ENCODE peak calls at places on chromosomes 6 and 20, in eight cellular contexts. P, G, U, J, Z, M, D and W are unnamed samples.

GRCh38 chr20:33531047-33531877 is 41.4 kb downstream of the CBFA2T2 start:
- DNase-seq in G (no peak), P (no peak), M (peak; percentile 53), Z (no peak), U (no peak), D (no peak), J (no peak), W (no peak)

GRCh38 chr6:108671790-108672189 is 111.1 kb downstream of the FOXO3 start:
- DNase-seq in D (no peak), Z (no peak), P (no peak), U (no peak), J (no peak), M (no peak), G (no peak), W (no peak)

GRCh38 chr6:124964084-124964763 is 2.0 kb downstream of the RNF217 start:
- DNase-seq in M (peak; percentile 39), P (peak; percentile 28), Z (no peak), D (peak; percentile 83), G (no peak), J (no peak), U (no peak), W (no peak)

GRCh38 chr6:87914637-87915395 is 132.8 kb upstream of the SPACA1 start:
- DNase-seq in U (no peak), P (peak; percentile 38), D (no peak), Z (no peak), M (peak; percentile 53), J (no peak), G (no peak), W (peak; percentile 11)

GRCh38 chr6:110885526-110885925 is 10.9 kb downstream of the AMD1 start:
- DNase-seq in J (no peak), G (no peak), U (no peak), Z (no peak), P (no peak), D (no peak), M (no peak), W (no peak)

GRCh38 chr6:45555981-45556771 is 178.4 kb upstream of the SUPT3H start:
- DNase-seq in D (peak; percentile 76), P (no peak), U (no peak), G (no peak), Z (no peak), J (peak; percentile 32), M (peak; percentile 49), W (no peak)

GRCh38 chr20:37519508-37520416 is 1.3 kb upstream of the NNAT start:
- DNase-seq in D (no peak), Z (peak; percentile 22), M (no peak), G (no peak), P (no peak), U (no peak), J (no peak), W (no peak)

GRCh38 chr6:125273965-125274364 is 27.8 kb downstream of the HDDC2 start:
- DNase-seq in J (no peak), Z (peak; percentile 40), M (peak; percentile 82), D (no peak), U (no peak), G (no peak), P (peak; percentile 98), W (no peak)

GRCh38 chr6:49479308-49480004 is 16.3 kb downstream of the CENPQ start:
- DNase-seq in D (no peak), Z (no peak), J (no peak), M (no peak), U (no peak), G (no peak), P (no peak), W (no peak)

GRCh38 chr20:21704408-21705385 is 767 bp upstream of the PAX1 start:
- DNase-seq in P (no peak), U (no peak), G (peak; percentile 65), D (no peak), J (no peak), Z (no peak), M (no peak), W (no peak)

GRCh38 chr20:43563991-43564390 is 5.2 kb downstream of the SGK2 start:
- DNase-seq in Z (no peak), G (no peak), U (no peak), M (no peak), D (no peak), J (no peak), P (no peak), W (no peak)

GRCh38 chr20:43564993-43565757 is 6.3 kb downstream of the SGK2 start:
- DNase-seq in J (no peak), U (peak; percentile 69), M (no peak), D (no peak), P (no peak), G (peak; percentile 69), Z (peak; percentile 28), W (no peak)

GRCh38 chr20:43564455-43564854 is 5.6 kb downstream of the SGK2 start:
- DNase-seq in M (no peak), P (no peak), U (no peak), Z (no peak), D (no peak), G (no peak), J (no peak), W (no peak)

GRCh38 chr20:43565758-43566104 is 6.9 kb downstream of the SGK2 start:
- DNase-seq in G (no peak), Z (no peak), M (no peak), J (no peak), P (no peak), U (no peak), D (no peak), W (no peak)

DNA sequence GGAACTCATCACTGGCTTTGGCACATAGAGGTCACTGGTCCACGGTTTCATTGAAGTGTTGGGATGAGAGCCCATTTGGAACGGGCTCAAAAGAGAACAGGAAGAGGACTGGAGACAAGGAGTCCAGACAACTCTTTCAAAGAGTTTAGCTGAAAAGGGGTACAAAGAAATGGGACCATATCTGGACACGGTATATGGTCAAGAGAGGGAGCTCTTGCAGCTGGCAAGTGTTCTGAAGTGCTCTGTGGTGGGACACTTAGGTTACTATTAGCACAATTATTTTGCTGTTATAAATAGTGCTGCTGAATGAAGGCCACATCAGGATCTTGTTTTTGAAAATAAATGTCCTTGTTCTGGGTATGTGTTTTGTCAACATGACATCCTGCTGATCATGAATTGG is 4.6 kb downstream of the SGK2 start:
- DNase-seq in G (no peak), J (no peak), M (no peak), U (no peak), P (no peak), Z (no peak), D (no peak), W (no peak)
- H3K4me3 ChIP-seq in G (no peak overlapping the region), J (no peak overlapping the region), M (no peak overlapping the region), U (no peak overlapping the region), P (no peak overlapping the region), Z (no peak overlapping the region), D (no peak overlapping the region), W (no peak overlapping the region)

GRCh38 chr6:99350573-99350972 is 1.1 kb upstream of the FAXC start:
- DNase-seq in Z (no peak), G (no peak), J (no peak), M (no peak), P (no peak), U (no peak), D (no peak), W (no peak)
- H3K4me3 ChIP-seq in Z (peak overlapping the region; percentile 77), G (peak overlapping the region; percentile 50), J (no peak overlapping the region), M (no peak overlapping the region), P (peak overlapping the region; percentile 44), U (peak overlapping the region; percentile 85), D (no peak overlapping the region), W (no peak overlapping the region)

GRCh38 chr6:113598786-113599185 is 258.4 kb upstream of the MARCKS start:
- DNase-seq in Z (no peak), D (no peak), G (no peak), J (no peak), U (no peak), M (peak; percentile 61), P (no peak), W (no peak)

GRCh38 chr6:113596477-113596876 is 260.7 kb upstream of the MARCKS start:
- DNase-seq in Z (no peak), D (no peak), J (no peak), P (no peak), M (no peak), G (no peak), U (no peak), W (no peak)

GRCh38 chr6:113594726-113595125 is 262.4 kb upstream of the MARCKS start:
- DNase-seq in D (no peak), Z (no peak), U (no peak), G (no peak), P (peak; percentile 42), M (no peak), J (no peak), W (no peak)

GRCh38 chr6:113595921-113596376 is 261.2 kb upstream of the MARCKS start:
- DNase-seq in D (peak; percentile 70), P (no peak), Z (no peak), M (peak; percentile 66), J (no peak), U (no peak), G (no peak), W (no peak)

DNA sequence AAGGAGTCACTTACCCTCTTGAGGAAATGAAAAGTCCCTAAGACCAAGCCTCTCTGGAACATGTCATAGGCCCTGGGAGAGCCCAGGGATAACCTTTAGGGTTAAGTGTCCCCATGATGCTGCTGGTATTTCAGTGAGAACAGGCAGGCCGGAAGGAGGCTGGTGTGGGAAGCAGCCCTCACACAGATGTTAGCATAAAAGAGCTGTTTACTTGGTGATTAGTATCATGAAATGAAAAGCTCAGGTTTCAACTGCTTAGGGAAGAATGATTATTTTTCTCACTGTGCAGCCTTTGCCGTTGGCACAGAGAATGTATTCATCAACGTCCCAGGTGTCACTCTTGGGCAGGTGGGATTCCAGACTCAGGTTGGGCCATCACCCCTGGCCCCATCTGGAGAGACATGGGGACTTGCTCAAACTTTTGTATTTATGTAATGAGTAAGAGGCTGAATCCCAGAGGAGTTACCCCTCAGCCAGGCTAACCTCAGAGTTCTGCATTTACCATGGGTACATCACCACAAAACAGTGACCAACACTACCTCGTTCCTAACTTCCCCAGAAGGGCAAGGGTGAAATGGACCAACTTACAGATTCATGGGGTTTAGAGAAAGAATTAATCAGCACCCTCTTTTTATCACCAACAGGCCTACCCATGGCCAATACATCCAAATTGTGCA is 260.1 kb upstream of the MARCKS start:
- DNase-seq in D (peak; percentile 72), J (no peak), Z (peak; percentile 35), G (no peak), M (peak; percentile 62), U (no peak), P (no peak), W (no peak)
- H3K4me3 ChIP-seq in D (no peak overlapping the region), J (no peak overlapping the region), Z (no peak overlapping the region), G (no peak overlapping the region), M (no peak overlapping the region), U (no peak overlapping the region), P (no peak overlapping the region), W (no peak overlapping the region)

GRCh38 chr6:154891901-154892300 is 103.2 kb upstream of the TIAM2 start:
- DNase-seq in M (peak; percentile 21), Z (no peak), G (no peak), J (no peak), P (no peak), D (no peak), U (no peak), W (no peak)

GRCh38 chr6:154895841-154896240 is 99.3 kb upstream of the TIAM2 start:
- DNase-seq in J (no peak), U (no peak), M (no peak), P (no peak), Z (no peak), G (no peak), D (no peak), W (no peak)

GRCh38 chr6:154894903-154895302 is 100.2 kb upstream of the TIAM2 start:
- DNase-seq in D (no peak), P (no peak), M (no peak), J (no peak), Z (no peak), U (no peak), G (no peak), W (no peak)

GRCh38 chr6:154890874-154891273 is 104.2 kb upstream of the TIAM2 start:
- DNase-seq in D (no peak), P (no peak), U (no peak), J (no peak), Z (no peak), M (no peak), G (no peak), W (no peak)

GRCh38 chr6:154893927-154894326 is 101.2 kb upstream of the TIAM2 start:
- DNase-seq in Z (no peak), D (no peak), P (no peak), M (peak; percentile 46), J (no peak), U (no peak), G (no peak), W (no peak)
- H3K4me3 ChIP-seq in Z (no peak overlapping the region), D (no peak overlapping the region), P (no peak overlapping the region), M (no peak overlapping the region), J (no peak overlapping the region), U (no peak overlapping the region), G (no peak overlapping the region), W (no peak overlapping the region)